ENCODE peak calls at places on chromosomes 13 and 19, in eight cellular contexts. W is IMR-90; U is pancreas; D is activated gamma-delta T cell treated with Interleukin-2 at 50 U/mL for 16 hours; E is HAP-1; Z is aorta; P is NCI-H1092; J is stimulated activated CD4-positive, alpha-beta T cell treated with anti-CD3 and anti-CD28 coated beads, Interleukin-2, amount 100 ng/mL, for 24 hours. R is an unnamed sample.

GRCh38 chr13:68810660-68811059 is 1297.0 kb upstream of the ATXN8OS start:
- DNase-seq in W (no peak), U (no peak), D (no peak), E (no peak), Z (no peak), P (no peak), J (no peak), R (no peak)

GRCh38 chr19:49746206-49746958 is 16.7 kb downstream of the TSKS start:
- DNase-seq in W (no peak), U (peak; percentile 38), D (peak; percentile 16), E (no peak), Z (peak; percentile 85), P (no peak), J (peak; percentile 43), R (peak; percentile 68)

GRCh38 chr19:3440082-3440481 is 40.2 kb downstream of the SMIM24 start:
- DNase-seq in W (no peak), U (no peak), D (peak; percentile 45), E (no peak), Z (peak; percentile 82), P (no peak), J (peak; percentile 71), R (peak; percentile 41)

GRCh38 chr13:24159362-24159761 is 1.2 kb upstream of the SPATA13 start:
- DNase-seq in W (no peak), U (no peak), D (no peak), E (no peak), Z (no peak), P (no peak), J (no peak), R (no peak)

GRCh38 chr13:76667551-76667950 is 218.7 kb downstream of the KCTD12 start:
- DNase-seq in W (peak; percentile 77), U (no peak), D (no peak), E (no peak), Z (no peak), P (peak; percentile 35), J (no peak), R (peak; percentile 40)

GRCh38 chr13:91739751-91740150 is 341.3 kb downstream of the GPC5 start:
- DNase-seq in W (no peak), U (no peak), D (no peak), E (no peak), Z (no peak), P (no peak), J (no peak), R (no peak)

GRCh38 chr13:64206430-64207225 is 2791.0 kb upstream of the PCDH20 start:
- DNase-seq in W (no peak), U (no peak), D (no peak), E (no peak), Z (no peak), P (no peak), J (no peak), R (no peak)

GRCh38 chr13:110685305-110685704 is 20.6 kb downstream of the CARS2 start:
- DNase-seq in W (peak; percentile 44), U (no peak), D (no peak), E (no peak), Z (no peak), P (no peak), J (no peak), R (no peak)

GRCh38 chr19:17952041-17952976 is 14.6 kb upstream of the KCNN1 start:
- DNase-seq in W (no peak), U (no peak), D (no peak), E (no peak), Z (no peak), P (peak; percentile 16), J (no peak), R (no peak)

GRCh38 chr13:42821437-42821836 is 40.1 kb downstream of the FAM216B start:
- DNase-seq in W (peak; percentile 93), U (no peak), D (no peak), E (no peak), Z (no peak), P (no peak), J (no peak), R (no peak)

GRCh38 chr19:48874309-48875135 is 2.3 kb downstream of the PPP1R15A start:
- DNase-seq in W (peak; percentile 80), U (peak; percentile 46), D (no peak), E (no peak), Z (no peak), P (no peak), J (peak; percentile 28), R (peak; percentile 57)

GRCh38 chr13:30647420-30647819 is 29.7 kb downstream of the USPL1 start:
- DNase-seq in W (no peak), U (no peak), D (no peak), E (no peak), Z (no peak), P (no peak), J (no peak), R (no peak)

GRCh38 chr19:51002542-51003311 is 1.3 kb upstream of the KLK8 start:
- DNase-seq in W (no peak), U (no peak), D (no peak), E (no peak), Z (no peak), P (no peak), J (no peak), R (no peak)

GRCh38 chr13:95349267-95349666 is 48.0 kb upstream of the ABCC4 start:
- DNase-seq in W (peak; percentile 40), U (no peak), D (no peak), E (no peak), Z (no peak), P (no peak), J (no peak), R (no peak)

R was measured in ovary.